ENCODE peak calls at places on chromosomes 7 and 10, in six cellular contexts. C, D, N, G, L and E are unnamed samples.

GRCh38 chr7:71776726-71777125 is 635.4 kb downstream of the CALN1 start:
- DNase-seq in C (no peak), D (no peak), N (no peak), G (no peak), L (no peak), E (no peak)

GRCh38 chr10:102647433-102648268 is 3.4 kb downstream of the TRIM8 start:
- DNase-seq in C (no peak), D (no peak), N (no peak), G (no peak), L (no peak), E (no peak)

GRCh38 chr10:55550241-55550640 is 749.2 kb upstream of the PCDH15 start:
- DNase-seq in C (no peak), D (no peak), N (no peak), G (peak), L (no peak), E (no peak)

GRCh38 chr7:115047968-115048720 is 126.2 kb downstream of the MDFIC start:
- DNase-seq in C (peak), D (no peak), N (no peak), G (peak), L (no peak), E (no peak)

GRCh38 chr7:157828190-157828589 is 491.4 kb downstream of the DNAJB6 start:
- DNase-seq in C (no peak), D (no peak), N (no peak), G (no peak), L (no peak), E (no peak)

GRCh38 chr10:98262571-98262970 is 5.4 kb downstream of the LOXL4 start:
- DNase-seq in C (no peak), D (no peak), N (peak), G (no peak), L (peak), E (no peak)

GRCh38 chr7:77808517-77808916 is 9.9 kb downstream of the PHTF2 start:
- DNase-seq in C (no peak), D (no peak), N (no peak), G (no peak), L (no peak), E (no peak)

GRCh38 chr10:70131560-70131937 is 1.1 kb downstream of the AIFM2 start:
- DNase-seq in C (no peak), D (no peak), N (no peak), G (no peak), L (no peak), E (peak)

GRCh38 chr7:107659666-107660065 is 962 bp upstream of the SLC26A4 start:
- DNase-seq in C (peak), D (peak), N (no peak), G (peak), L (peak), E (peak)

GRCh38 chr10:71838264-71839211 is 12.5 kb downstream of the PSAP start:
- DNase-seq in C (peak), D (no peak), N (no peak), G (no peak), L (no peak), E (no peak)

DNA sequence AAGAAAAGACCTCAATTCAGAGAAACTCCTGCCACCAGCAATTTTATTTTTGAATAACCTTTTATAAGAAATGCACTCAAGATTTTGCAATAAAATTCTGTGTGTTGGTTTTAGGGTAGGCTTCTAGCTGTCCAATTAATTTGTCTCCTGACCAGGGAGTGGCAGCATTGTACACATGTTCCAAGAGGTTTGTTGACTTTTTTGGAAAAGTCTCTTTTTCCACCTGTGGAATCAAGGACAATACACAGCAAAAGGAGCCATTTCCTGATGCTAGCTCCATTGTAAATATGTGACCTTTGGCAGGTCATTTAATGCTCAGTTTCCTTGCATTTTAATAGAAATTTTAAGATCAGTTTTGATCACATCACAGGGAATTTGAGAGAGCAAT is 1.8 kb downstream of the GIMAP5 start:
- DNase-seq in C (no peak), D (no peak), N (no peak), G (no peak), L (no peak), E (no peak)
- TF ChIP-seq CTCF in C (no peak), D (no peak), N (peak), G (no peak), L (peak), E (peak)

GRCh38 chr10:22321156-22321711 is 335 bp downstream of the BMI1 start:
- DNase-seq in C (peak), D (peak), N (peak), G (peak), L (peak), E (peak)

GRCh38 chr10:22321831-22322662 is 1.1 kb downstream of the BMI1 start:
- DNase-seq in C (no peak), D (peak), N (no peak), G (no peak), L (no peak), E (peak)

GRCh38 chr10:22319559-22320558 is 1.0 kb upstream of the BMI1 start:
- DNase-seq in C (no peak), D (peak), N (no peak), G (no peak), L (no peak), E (no peak)

GRCh38 chr10:22318772-22319171 is 2.1 kb upstream of the BMI1 start:
- DNase-seq in C (no peak), D (no peak), N (no peak), G (no peak), L (no peak), E (no peak)

GRCh38 chr10:22320591-22321155 is at the start of gene BMI1:
- DNase-seq in C (peak), D (peak), N (peak), G (peak), L (peak), E (peak)
- TF ChIP-seq CTCF in C (no peak), D (peak), N (no peak), G (no peak), L (no peak), E (no peak)

GRCh38 chr10:96973809-96974208 is 141.7 kb downstream of the LCOR start:
- DNase-seq in C (no peak), D (no peak), N (no peak), G (no peak), L (no peak), E (no peak)

GRCh38 chr10:96971324-96971723 is 139.2 kb downstream of the LCOR start:
- DNase-seq in C (no peak), D (no peak), N (no peak), G (no peak), L (no peak), E (no peak)

GRCh38 chr10:96974348-96974747 is 142.2 kb downstream of the LCOR start:
- DNase-seq in C (peak), D (no peak), N (no peak), G (peak), L (no peak), E (no peak)

GRCh38 chr10:96975083-96975482 is 143.0 kb downstream of the LCOR start:
- DNase-seq in C (no peak), D (no peak), N (no peak), G (no peak), L (no peak), E (no peak)

DNA sequence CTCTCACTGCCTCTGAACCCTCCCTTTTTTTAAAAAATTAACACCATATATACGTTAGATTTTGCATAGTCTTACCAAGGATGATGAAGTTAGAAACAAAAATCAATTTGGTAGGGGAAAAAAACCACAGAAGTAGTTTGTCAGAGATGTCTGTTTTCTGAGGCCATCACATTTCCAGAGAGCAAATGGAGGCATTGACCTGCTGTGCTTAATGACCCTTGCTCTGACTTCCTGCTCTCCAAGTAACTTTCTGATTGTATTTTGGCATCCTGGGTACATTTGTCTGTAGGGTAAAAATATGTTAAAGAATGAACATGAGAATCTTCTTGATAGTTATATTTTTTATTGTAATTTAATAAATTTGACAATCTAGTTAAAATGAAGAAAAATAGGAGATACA is 140.2 kb downstream of the LCOR start:
- DNase-seq in C (no peak), D (no peak), N (no peak), G (no peak), L (no peak), E (no peak)
- TF ChIP-seq CTCF in C (no peak), D (no peak), N (no peak), G (no peak), L (no peak), E (no peak)

DNA sequence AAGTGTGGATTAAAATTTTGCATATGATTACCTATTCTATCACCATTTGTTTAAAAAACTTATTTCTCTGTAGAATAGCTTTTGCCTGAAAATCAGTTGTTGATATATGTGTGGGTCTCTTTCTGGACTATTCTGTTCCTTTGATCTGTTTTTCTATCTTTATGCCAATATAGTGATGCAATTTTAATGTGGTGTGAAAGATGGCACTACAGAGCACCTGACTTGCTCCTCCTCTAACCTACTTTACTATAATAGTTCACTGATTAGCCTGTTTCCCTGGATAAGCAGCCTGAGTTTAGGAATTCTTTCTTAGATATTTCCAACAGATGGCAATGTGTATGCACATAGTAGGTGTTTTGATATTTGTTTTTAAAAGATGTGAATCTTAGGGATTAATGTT is 294.5 kb downstream of the AUTS2 start:
- DNase-seq in C (no peak), D (no peak), N (no peak), G (no peak), L (no peak), E (no peak)
- TF ChIP-seq CTCF in C (no peak), D (no peak), N (no peak), G (no peak), L (no peak), E (no peak)

GRCh38 chr7:27161214-27161720 is 4.1 kb downstream of the HOXA9 start:
- DNase-seq in C (no peak), D (no peak), N (peak), G (no peak), L (no peak), E (no peak)
- TF ChIP-seq CTCF in C (no peak), D (no peak), N (no peak), G (no peak), L (peak), E (no peak)

GRCh38 chr7:50667338-50667737 is 102.1 kb upstream of the DDC start:
- DNase-seq in C (no peak), D (no peak), N (peak), G (peak), L (no peak), E (no peak)

GRCh38 chr7:50664937-50665336 is 99.7 kb upstream of the DDC start:
- DNase-seq in C (no peak), D (no peak), N (no peak), G (no peak), L (no peak), E (no peak)

GRCh38 chr7:50664461-50664922 is 99.3 kb upstream of the DDC start:
- DNase-seq in C (peak), D (peak), N (no peak), G (peak), L (peak), E (peak)

GRCh38 chr7:50666124-50666496 is 100.9 kb upstream of the DDC start:
- DNase-seq in C (no peak), D (no peak), N (no peak), G (no peak), L (no peak), E (no peak)

GRCh38 chr7:50665403-50666123 is 100.4 kb upstream of the DDC start:
- DNase-seq in C (no peak), D (no peak), N (no peak), G (peak), L (no peak), E (no peak)
- TF ChIP-seq CTCF in C (no peak), D (peak), N (no peak), G (peak), L (no peak), E (no peak)

GRCh38 chr7:22235134-22235533 is 121.8 kb downstream of the RAPGEF5 start:
- DNase-seq in C (no peak), D (no peak), N (no peak), G (no peak), L (no peak), E (no peak)
- TF ChIP-seq CTCF in C (no peak), D (no peak), N (no peak), G (no peak), L (no peak), E (no peak)

GRCh38 chr10:133394064-133394663 is at the start of gene MTG1:
- DNase-seq in C (peak), D (peak), N (peak), G (peak), L (peak), E (peak)
- TF ChIP-seq CTCF in C (no peak), D (peak), N (peak), G (no peak), L (no peak), E (peak)

GRCh38 chr10:110375121-110375520 is 70.4 kb upstream of the SMNDC1 start:
- DNase-seq in C (no peak), D (no peak), N (no peak), G (no peak), L (no peak), E (no peak)

GRCh38 chr10:110378019-110378418 is 73.3 kb upstream of the SMNDC1 start:
- DNase-seq in C (no peak), D (no peak), N (no peak), G (no peak), L (no peak), E (no peak)

GRCh38 chr10:110378533-110379108 is 73.9 kb upstream of the SMNDC1 start:
- DNase-seq in C (no peak), D (no peak), N (no peak), G (no peak), L (no peak), E (no peak)

GRCh38 chr10:110373857-110374654 is 69.3 kb upstream of the SMNDC1 start:
- DNase-seq in C (no peak), D (no peak), N (no peak), G (no peak), L (no peak), E (no peak)

GRCh38 chr10:110376021-110376773 is 71.5 kb upstream of the SMNDC1 start:
- DNase-seq in C (no peak), D (no peak), N (peak), G (no peak), L (no peak), E (no peak)
- TF ChIP-seq CTCF in C (no peak), D (no peak), N (no peak), G (no peak), L (no peak), E (no peak)

GRCh38 chr10:124095096-124095495 is 1.7 kb upstream of the CHST15 start:
- DNase-seq in C (no peak), D (no peak), N (no peak), G (no peak), L (no peak), E (no peak)

GRCh38 chr10:124093076-124093773 is at the start of gene CHST15:
- DNase-seq in C (peak), D (peak), N (peak), G (peak), L (peak), E (no peak)

GRCh38 chr10:124096494-124096893 is 3.1 kb upstream of the CHST15 start:
- DNase-seq in C (no peak), D (no peak), N (no peak), G (no peak), L (no peak), E (no peak)

GRCh38 chr10:124092270-124093075 is 925 bp downstream of the CHST15 start:
- DNase-seq in C (peak), D (peak), N (peak), G (peak), L (peak), E (peak)

DNA sequence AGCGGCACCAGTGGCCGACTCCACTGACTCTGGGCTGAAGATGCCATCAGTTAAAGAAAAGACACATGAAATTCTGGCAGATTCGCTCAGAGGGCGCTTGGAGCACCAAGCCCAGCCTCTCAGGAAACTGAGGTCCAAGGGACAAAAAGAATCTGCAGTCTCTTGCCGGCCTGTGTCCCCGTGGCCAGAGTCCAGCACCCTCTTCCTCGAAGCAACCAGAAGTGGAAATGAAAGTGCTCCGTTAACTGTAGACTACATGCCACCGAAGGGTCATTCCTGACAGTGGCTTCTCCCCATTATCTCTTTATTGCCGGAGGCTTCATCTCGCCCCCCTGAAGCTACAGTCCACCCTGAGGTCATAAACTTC is 1.0 kb upstream of the CHST15 start:
- DNase-seq in C (no peak), D (no peak), N (no peak), G (no peak), L (no peak), E (no peak)
- TF ChIP-seq CTCF in C (no peak), D (no peak), N (no peak), G (no peak), L (no peak), E (no peak)